ENCODE peak calls at places on chromosome 6, in five cellular contexts. L, V, A, E and I are unnamed samples.
A peak's percentile ranks its signal among the peaks of the same experiment; 100 is the strongest.

GRCh38 chr6:12980741-12981140 is 264.2 kb downstream of the PHACTR1 start:
- DNase-seq in L (no peak), V (no peak), A (no peak), E (no peak), I (no peak)

GRCh38 chr6:111843347-111844147 is 29.7 kb downstream of the FYN start:
- DNase-seq in L (peak; percentile 49), V (no peak), A (no peak), E (no peak), I (no peak)

GRCh38 chr6:22250486-22250885 is 46.4 kb downstream of the PRL start:
- DNase-seq in L (no peak), V (no peak), A (no peak), E (no peak), I (no peak)

GRCh38 chr6:21625642-21626041 is 32.1 kb downstream of the SOX4 start:
- DNase-seq in L (no peak), V (no peak), A (no peak), E (no peak), I (no peak)

GRCh38 chr6:141107562-141108160 is 1025.1 kb upstream of the GJE1 start:
- DNase-seq in L (no peak), V (no peak), A (no peak), E (no peak), I (no peak)

GRCh38 chr6:81896561-81896960 is 144.1 kb upstream of the TENT5A start:
- DNase-seq in L (no peak), V (no peak), A (no peak), E (no peak), I (no peak)

GRCh38 chr6:166554316-166554715 is 32.2 kb downstream of the RAMACL start:
- DNase-seq in L (no peak), V (no peak), A (no peak), E (no peak), I (no peak)

GRCh38 chr6:154521412-154521811 is 10.9 kb upstream of the CNKSR3 start:
- DNase-seq in L (no peak), V (no peak), A (no peak), E (no peak), I (no peak)

GRCh38 chr6:99514089-99514488 is 1.1 kb downstream of the USP45 start:
- DNase-seq in L (no peak), V (no peak), A (peak; percentile 22), E (no peak), I (no peak)

GRCh38 chr6:84278311-84278710 is 50.9 kb upstream of the CEP162 start:
- DNase-seq in L (no peak), V (no peak), A (no peak), E (no peak), I (no peak)

GRCh38 chr6:12009904-12010634 is 2.0 kb upstream of the HIVEP1 start:
- DNase-seq in L (no peak), V (no peak), A (no peak), E (no peak), I (no peak)

GRCh38 chr6:17226766-17227338 is 54.3 kb upstream of the RBM24 start:
- DNase-seq in L (no peak), V (no peak), A (no peak), E (no peak), I (no peak)

GRCh38 chr6:17269840-17270239 is 11.3 kb upstream of the RBM24 start:
- DNase-seq in L (no peak), V (no peak), A (no peak), E (no peak), I (no peak)

GRCh38 chr6:13334953-13335352 is 6.6 kb upstream of the TBC1D7 start:
- DNase-seq in L (no peak), V (no peak), A (no peak), E (no peak), I (no peak)

GRCh38 chr6:48606618-48607017 is 495.6 kb upstream of the PTCHD4 start:
- DNase-seq in L (no peak), V (no peak), A (no peak), E (no peak), I (no peak)

GRCh38 chr6:15116889-15117288 is 129.0 kb upstream of the JARID2 start:
- DNase-seq in L (no peak), V (no peak), A (no peak), E (no peak), I (no peak)

GRCh38 chr6:15121443-15121842 is 124.4 kb upstream of the JARID2 start:
- DNase-seq in L (no peak), V (no peak), A (no peak), E (no peak), I (no peak)

DNA sequence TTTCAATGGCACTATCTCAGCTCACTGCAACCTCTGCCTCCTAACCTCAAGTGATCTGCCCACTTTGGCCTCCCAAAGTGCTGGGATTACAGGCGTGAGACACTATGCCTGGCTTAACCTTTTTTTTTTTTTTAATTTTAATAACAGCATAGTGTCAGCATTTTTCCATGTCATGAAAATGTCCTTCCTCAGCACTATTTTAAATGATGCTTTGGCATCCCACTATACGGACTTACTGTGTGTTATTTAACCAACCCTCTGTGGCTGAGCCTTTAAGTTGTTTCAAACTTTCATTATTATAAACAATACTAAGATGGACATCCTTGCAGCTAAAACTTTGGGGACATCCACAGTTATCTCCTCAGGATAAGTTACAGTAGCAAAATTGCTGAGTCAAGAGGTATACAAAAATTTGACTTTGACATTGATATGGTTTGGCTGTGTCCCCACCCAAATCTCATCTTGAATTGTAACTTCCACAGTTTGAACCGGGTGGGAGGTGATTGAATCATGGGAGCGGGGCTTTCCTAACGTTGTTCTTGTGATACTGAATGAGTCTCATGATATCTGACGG is 123.8 kb upstream of the JARID2 start:
- DNase-seq in L (no peak), V (no peak), A (no peak), E (no peak), I (no peak)
- TF ChIP-seq TAF1 in L (no peak), V (no peak), A (no peak), E (no peak), I (no peak)

GRCh38 chr6:110728501-110728900 is 86.8 kb downstream of the CDK19 start:
- DNase-seq in L (no peak), V (no peak), A (no peak), E (no peak), I (no peak)

GRCh38 chr6:110720066-110720465 is 95.2 kb downstream of the CDK19 start:
- DNase-seq in L (no peak), V (no peak), A (no peak), E (no peak), I (no peak)

GRCh38 chr6:110723017-110723416 is 92.3 kb downstream of the CDK19 start:
- DNase-seq in L (no peak), V (no peak), A (no peak), E (no peak), I (no peak)
- TF ChIP-seq TAF1 in L (no peak), V (no peak), A (no peak), E (no peak), I (no peak)

DNA sequence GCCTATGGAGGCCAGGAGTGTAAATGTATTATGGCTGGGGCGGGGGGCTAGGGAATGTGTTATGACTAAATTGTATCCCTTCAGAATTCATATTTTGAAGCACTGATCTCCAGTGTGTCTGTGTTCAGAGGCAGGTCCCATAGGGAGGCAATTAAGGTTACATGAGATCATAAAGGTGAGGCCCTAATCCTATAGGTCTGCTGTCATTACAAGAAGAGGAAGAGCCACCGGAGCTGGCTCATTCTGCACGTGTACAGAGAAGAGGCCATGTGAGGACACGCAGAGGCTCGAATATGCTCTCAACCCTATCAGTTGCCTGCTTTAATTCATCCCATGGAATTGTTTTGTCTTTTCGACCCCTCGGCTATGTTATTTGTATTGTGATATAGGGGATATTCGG is 76.9 kb downstream of the VTA1 start:
- DNase-seq in L (no peak), V (no peak), A (no peak), E (no peak), I (no peak)
- TF ChIP-seq TAF1 in L (no peak), V (no peak), A (no peak), E (no peak), I (no peak)

GRCh38 chr6:4848382-4849068 is 72.3 kb downstream of the CDYL start:
- DNase-seq in L (peak; percentile 62), V (no peak), A (no peak), E (no peak), I (no peak)
- TF ChIP-seq TAF1 in L (no peak), V (no peak), A (no peak), E (no peak), I (no peak)

GRCh38 chr6:51352506-51353029 is 533.9 kb downstream of the TFAP2B start:
- DNase-seq in L (no peak), V (no peak), A (no peak), E (no peak), I (no peak)

GRCh38 chr6:51349866-51350265 is 531.2 kb downstream of the TFAP2B start:
- DNase-seq in L (peak; percentile 3), V (no peak), A (no peak), E (no peak), I (no peak)

GRCh38 chr6:51350308-51350904 is 531.7 kb downstream of the TFAP2B start:
- DNase-seq in L (no peak), V (no peak), A (no peak), E (no peak), I (no peak)
- TF ChIP-seq TAF1 in L (no peak), V (no peak), A (no peak), E (no peak), I (no peak)

GRCh38 chr6:107784669-107785068 is 39.4 kb downstream of the SCML4 start:
- DNase-seq in L (no peak), V (no peak), A (no peak), E (no peak), I (no peak)
- TF ChIP-seq TAF1 in L (no peak), V (no peak), A (no peak), E (no peak), I (no peak)

GRCh38 chr6:28789553-28790083 is 134.2 kb downstream of the TRIM27 start:
- DNase-seq in L (peak; percentile 80), V (no peak), A (no peak), E (no peak), I (no peak)
- TF ChIP-seq TAF1 in L (no peak), V (no peak), A (no peak), E (no peak), I (no peak)